ENCODE peak calls at places on chromosomes 1 and 21, in four cellular contexts. S is activated CD4-positive, alpha-beta T cell treated with anti-CD3 and anti-CD28 coated beads, Interleukin-2, amount 10 ng/mL, durations not matched to agents 7 days and 5 days; D is NCI-H446; F is astrocyte of the hippocampus. K is an unnamed sample.

GRCh38 chr1:21927531-21928237 is 9.4 kb downstream of the HSPG2 start:
- DNase-seq in S (no peak), D (no peak), F (no peak), K (no peak)

GRCh38 chr1:111290640-111291039 is at the start of gene CHIA:
- DNase-seq in S (no peak), D (peak; percentile 91), F (peak; percentile 38), K (no peak)

GRCh38 chr1:209881271-209882018 is 53.7 kb downstream of the UTP25 start:
- DNase-seq in S (peak; percentile 2), D (no peak), F (no peak), K (no peak)

GRCh38 chr1:162386292-162387225 is 5.0 kb downstream of the C1orf226 start:
- DNase-seq in S (no peak), D (no peak), F (no peak), K (no peak)

GRCh38 chr21:42474043-42474831 is 21.8 kb downstream of the RSPH1 start:
- DNase-seq in S (no peak), D (no peak), F (peak; percentile 53), K (no peak)

GRCh38 chr1:207239874-207240273 is 81.6 kb upstream of the CD55 start:
- DNase-seq in S (no peak), D (no peak), F (no peak), K (no peak)

GRCh38 chr1:64129708-64130107 is 73.7 kb upstream of the UBE2U start:
- DNase-seq in S (no peak), D (no peak), F (no peak), K (no peak)

GRCh38 chr1:114215426-114215825 is 61.8 kb upstream of the SYT6 start:
- DNase-seq in S (no peak), D (peak; percentile 80), F (no peak), K (peak; percentile 40)

GRCh38 chr1:28160677-28161328 is 15.7 kb downstream of the PTAFR start:
- DNase-seq in S (no peak), D (no peak), F (peak; percentile 91), K (no peak)

GRCh38 chr1:3623441-3624150 is 1.2 kb upstream of the TPRG1L start:
- DNase-seq in S (no peak), D (no peak), F (no peak), K (no peak)

GRCh38 chr1:222828939-222829338 is 14.1 kb downstream of the DISP1 start:
- DNase-seq in S (no peak), D (no peak), F (no peak), K (no peak)

GRCh38 chr1:91596474-91596873 is 95.8 kb downstream of the CDC7 start:
- DNase-seq in S (no peak), D (no peak), F (no peak), K (no peak)

GRCh38 chr1:59393211-59394180 is 96.6 kb downstream of the FGGY start:
- DNase-seq in S (no peak), D (peak; percentile 98), F (peak; percentile 88), K (peak; percentile 60)

GRCh38 chr1:4308826-4309225 is 345.6 kb upstream of the AJAP1 start:
- DNase-seq in S (no peak), D (no peak), F (no peak), K (no peak)

GRCh38 chr1:1120866-1121563 is 5.1 kb upstream of the C1orf159 start:
- DNase-seq in S (no peak), D (no peak), F (no peak), K (no peak)

GRCh38 chr1:168635129-168635528 is 58.7 kb downstream of the XCL1 start:
- DNase-seq in S (no peak), D (no peak), F (no peak), K (no peak)

GRCh38 chr1:215761446-215761845 is 194.3 kb downstream of the KCTD3 start:
- DNase-seq in S (no peak), D (no peak), F (no peak), K (no peak)

GRCh38 chr1:58548381-58548780 is 1.9 kb upstream of the OMA1 start:
- DNase-seq in S (no peak), D (no peak), F (no peak), K (no peak)

GRCh38 chr1:11158720-11159321 is 30.3 kb upstream of the ANGPTL7 start:
- DNase-seq in S (no peak), D (peak; percentile 56), F (peak; percentile 76), K (no peak)

GRCh38 chr1:12053752-12054548 is 9.2 kb upstream of the TNFRSF8 start:
- DNase-seq in S (no peak), D (no peak), F (no peak), K (no peak)

GRCh38 chr1:197399691-197400521 is 131.9 kb downstream of the CRB1 start:
- DNase-seq in S (peak; percentile 41), D (peak; percentile 81), F (peak; percentile 60), K (no peak)

GRCh38 chr21:36835383-36835795 is 131.1 kb downstream of the HLCS start:
- DNase-seq in S (no peak), D (peak; percentile 26), F (no peak), K (no peak)

GRCh38 chr21:45328198-45329087 is 40.7 kb upstream of the POFUT2 start:
- DNase-seq in S (no peak), D (no peak), F (no peak), K (no peak)

GRCh38 chr1:182930985-182931384 is 22.0 kb downstream of the SHCBP1L start:
- DNase-seq in S (no peak), D (no peak), F (no peak), K (no peak)

GRCh38 chr1:235887676-235888075 is 21.0 kb upstream of the LYST start:
- DNase-seq in S (no peak), D (no peak), F (no peak), K (no peak)

GRCh38 chr21:33931799-33932390 is 16.3 kb upstream of the ATP5PO start:
- DNase-seq in S (peak; percentile 38), D (no peak), F (no peak), K (no peak)

GRCh38 chr1:55079651-55080050 is 40.3 kb downstream of the PCSK9 start:
- DNase-seq in S (no peak), D (no peak), F (no peak), K (no peak)

GRCh38 chr21:37146320-37147225 is 73.5 kb downstream of the TTC3 start:
- DNase-seq in S (no peak), D (no peak), F (no peak), K (no peak)

GRCh38 chr1:157993179-157994080 is at the start of gene KIRREL1:
- DNase-seq in S (no peak), D (peak; percentile 64), F (peak; percentile 85), K (peak; percentile 18)

GRCh38 chr1:211480941-211481545 is 10.9 kb downstream of the RD3 start:
- DNase-seq in S (no peak), D (no peak), F (no peak), K (no peak)

GRCh38 chr1:239858058-239858457 is 233.6 kb upstream of the FMN2 start:
- DNase-seq in S (no peak), D (peak; percentile 13), F (peak; percentile 81), K (no peak)

GRCh38 chr1:226310123-226310540 is 1.2 kb upstream of the LIN9 start:
- DNase-seq in S (no peak), D (no peak), F (no peak), K (no peak)

GRCh38 chr1:52186449-52186848 is 44.6 kb downstream of the ZFYVE9 start:
- DNase-seq in S (no peak), D (no peak), F (peak; percentile 39), K (no peak)

GRCh38 chr1:49060766-49061165 is 284.1 kb upstream of the BEND5 start:
- DNase-seq in S (no peak), D (peak; percentile 91), F (peak; percentile 86), K (no peak)

GRCh38 chr1:205918955-205919746 is 24.1 kb downstream of the SLC26A9 start:
- DNase-seq in S (peak; percentile 78), D (peak; percentile 82), F (peak; percentile 92), K (peak; percentile 96)

GRCh38 chr1:241942738-241943137 is 14.8 kb upstream of the BECN2 start:
- DNase-seq in S (no peak), D (no peak), F (no peak), K (no peak)